ENCODE peak calls at places on chromosomes 12 and 14, in ten cellular contexts. One of them, this sample, is unnamed.

GRCh38 chr14:79629891-79630560 is 581.3 kb downstream of the DIO2 start:
- DNase-seq in nephron progenitor cell: no peak
- DNase-seq in sciatic nerve: no peak
- DNase-seq in osteoblast: peak; percentile 74
- DNase-seq in osteocyte: no peak
- DNase-seq in iPS DF 19.7: no peak
- DNase-seq in left lung: no peak
- DNase-seq in endothelial cell of umbilical vein: no peak
- DNase-seq in NCI-H446: no peak
- DNase-seq in cardiac muscle cell: peak; percentile 7
- DNase-seq in this sample: no peak

GRCh38 chr14:74038015-74038859 is 19.1 kb downstream of the BBOF1 start:
- DNase-seq in endothelial cell of umbilical vein: peak; percentile 76
- DNase-seq in sciatic nerve: no peak
- DNase-seq in NCI-H446: peak; percentile 66
- DNase-seq in iPS DF 19.7: no peak
- DNase-seq in left lung: no peak
- DNase-seq in nephron progenitor cell: no peak
- DNase-seq in osteoblast: peak; percentile 77
- DNase-seq in cardiac muscle cell: peak; percentile 53
- DNase-seq in osteocyte: no peak
- DNase-seq in this sample: no peak

GRCh38 chr14:75717729-75718128 is 56.7 kb downstream of the TTLL5 start:
- DNase-seq in iPS DF 19.7: no peak
- DNase-seq in left lung: no peak
- DNase-seq in osteocyte: no peak
- DNase-seq in endothelial cell of umbilical vein: no peak
- DNase-seq in cardiac muscle cell: no peak
- DNase-seq in osteoblast: no peak
- DNase-seq in NCI-H446: no peak
- DNase-seq in nephron progenitor cell: no peak
- DNase-seq in sciatic nerve: no peak
- DNase-seq in this sample: no peak

GRCh38 chr14:103230021-103230420 is 104.0 kb upstream of the EIF5 start:
- DNase-seq in NCI-H446: no peak
- DNase-seq in iPS DF 19.7: no peak
- DNase-seq in left lung: no peak
- DNase-seq in osteocyte: no peak
- DNase-seq in sciatic nerve: no peak
- DNase-seq in cardiac muscle cell: no peak
- DNase-seq in nephron progenitor cell: no peak
- DNase-seq in endothelial cell of umbilical vein: no peak
- DNase-seq in osteoblast: peak; percentile 66
- DNase-seq in this sample: no peak

GRCh38 chr12:6828671-6829531 is 694 bp downstream of the P3H3 start:
- DNase-seq in left lung: peak; percentile 84
- DNase-seq in osteoblast: peak; percentile 97
- DNase-seq in cardiac muscle cell: peak; percentile 72
- DNase-seq in osteocyte: peak; percentile 85
- DNase-seq in iPS DF 19.7: no peak
- DNase-seq in endothelial cell of umbilical vein: no peak
- DNase-seq in sciatic nerve: no peak
- DNase-seq in nephron progenitor cell: peak; percentile 63
- DNase-seq in NCI-H446: peak; percentile 52
- DNase-seq in this sample: peak; percentile 50

GRCh38 chr14:23653046-23653445 is 16.9 kb downstream of the DHRS2 start:
- DNase-seq in NCI-H446: no peak
- DNase-seq in osteoblast: no peak
- DNase-seq in nephron progenitor cell: no peak
- DNase-seq in osteocyte: no peak
- DNase-seq in left lung: no peak
- DNase-seq in sciatic nerve: no peak
- DNase-seq in iPS DF 19.7: no peak
- DNase-seq in endothelial cell of umbilical vein: no peak
- DNase-seq in cardiac muscle cell: no peak
- DNase-seq in this sample: no peak

GRCh38 chr12:132708150-132708549 is 2.5 kb upstream of the PGAM5 start:
- DNase-seq in osteocyte: no peak
- DNase-seq in osteoblast: no peak
- DNase-seq in endothelial cell of umbilical vein: no peak
- DNase-seq in cardiac muscle cell: no peak
- DNase-seq in left lung: no peak
- DNase-seq in iPS DF 19.7: no peak
- DNase-seq in nephron progenitor cell: no peak
- DNase-seq in sciatic nerve: no peak
- DNase-seq in NCI-H446: no peak
- DNase-seq in this sample: no peak

GRCh38 chr14:21436567-21437062 is 19.3 kb downstream of the CHD8 start:
- DNase-seq in nephron progenitor cell: no peak
- DNase-seq in sciatic nerve: no peak
- DNase-seq in osteocyte: no peak
- DNase-seq in osteoblast: peak; percentile 66
- DNase-seq in iPS DF 19.7: no peak
- DNase-seq in cardiac muscle cell: no peak
- DNase-seq in NCI-H446: no peak
- DNase-seq in left lung: no peak
- DNase-seq in endothelial cell of umbilical vein: no peak
- DNase-seq in this sample: no peak

GRCh38 chr12:57888407-57889157 is 42.1 kb upstream of the CTDSP2 start:
- DNase-seq in osteoblast: peak; percentile 75
- DNase-seq in endothelial cell of umbilical vein: peak; percentile 56
- DNase-seq in cardiac muscle cell: no peak
- DNase-seq in NCI-H446: no peak
- DNase-seq in nephron progenitor cell: no peak
- DNase-seq in iPS DF 19.7: no peak
- DNase-seq in left lung: no peak
- DNase-seq in osteocyte: no peak
- DNase-seq in sciatic nerve: no peak
- DNase-seq in this sample: peak; percentile 32

This sample was measured in left ventricle myocardium inferior.